ENCODE peak calls at places on chromosomes 13 and 19, in nine cellular contexts. C, Q, G, A, H, O, K, D and J are unnamed samples.

GRCh38 chr13:24180743-24181384 is 20.3 kb downstream of the SPATA13 start:
- DNase-seq in C (no peak), Q (no peak), G (peak), A (no peak), H (no peak), O (no peak), K (no peak), D (no peak), J (peak)

GRCh38 chr19:15453091-15453498 is 3.3 kb upstream of the WIZ start:
- DNase-seq in C (peak), Q (peak), G (no peak), A (no peak), H (no peak), O (peak), K (no peak), D (no peak), J (no peak)

GRCh38 chr19:2546128-2547032 is 70.5 kb downstream of the GADD45B start:
- DNase-seq in C (peak), Q (peak), G (no peak), A (peak), H (peak), O (no peak), K (peak), D (peak), J (no peak)

GRCh38 chr19:35066691-35067563 is 25.4 kb downstream of the HPN start:
- DNase-seq in C (peak), Q (peak), G (peak), A (peak), H (peak), O (peak), K (peak), D (peak), J (peak)

GRCh38 chr19:43306097-43306496 is 36.8 kb upstream of the PSG9 start:
- DNase-seq in C (no peak), Q (no peak), G (peak), A (no peak), H (no peak), O (no peak), K (no peak), D (no peak), J (no peak)

GRCh38 chr19:33267706-33268105 is 34.6 kb downstream of the CEBPA start:
- DNase-seq in C (no peak), Q (no peak), G (no peak), A (peak), H (no peak), O (no peak), K (no peak), D (no peak), J (no peak)

GRCh38 chr13:91078093-91078679 is 269.3 kb upstream of the MIR17HG start:
- DNase-seq in C (peak), Q (peak), G (no peak), A (peak), H (no peak), O (peak), K (no peak), D (peak), J (peak)

GRCh38 chr13:87042946-87043345 is 628.2 kb upstream of the SLITRK5 start:
- DNase-seq in C (no peak), Q (no peak), G (no peak), A (no peak), H (no peak), O (no peak), K (no peak), D (no peak), J (peak)

GRCh38 chr13:76004411-76004810 is 368.3 kb downstream of the LMO7 start:
- DNase-seq in C (no peak), Q (no peak), G (no peak), A (no peak), H (no peak), O (no peak), K (no peak), D (no peak), J (peak)

GRCh38 chr19:13055213-13056051 is 47.2 kb downstream of the LYL1 start:
- DNase-seq in C (peak), Q (peak), G (peak), A (no peak), H (peak), O (peak), K (peak), D (no peak), J (peak)

GRCh38 chr19:43469160-43469480 is 3.7 kb upstream of the LYPD3 start:
- DNase-seq in C (no peak), Q (no peak), G (peak), A (no peak), H (no peak), O (no peak), K (no peak), D (no peak), J (no peak)

GRCh38 chr13:27969073-27969865 is at the start of gene CDX2:
- DNase-seq in C (peak), Q (peak), G (no peak), A (peak), H (no peak), O (peak), K (peak), D (peak), J (no peak)

GRCh38 chr13:97004096-97004876 is 10.0 kb upstream of the OXGR1 start:
- DNase-seq in C (peak), Q (no peak), G (peak), A (no peak), H (no peak), O (no peak), K (no peak), D (no peak), J (peak)

GRCh38 chr19:41363753-41364545 is at the start of gene B9D2:
- DNase-seq in C (peak), Q (peak), G (peak), A (peak), H (peak), O (peak), K (peak), D (peak), J (peak)

GRCh38 chr13:20402881-20403280 is 122.8 kb downstream of the CRYL1 start:
- DNase-seq in C (no peak), Q (no peak), G (no peak), A (no peak), H (no peak), O (no peak), K (no peak), D (no peak), J (no peak)

GRCh38 chr13:80214521-80214941 is 126.4 kb downstream of the SPRY2 start:
- DNase-seq in C (peak), Q (no peak), G (peak), A (no peak), H (no peak), O (peak), K (no peak), D (no peak), J (peak)

GRCh38 chr13:60700994-60701393 is 304.0 kb downstream of the TDRD3 start:
- DNase-seq in C (no peak), Q (no peak), G (no peak), A (no peak), H (no peak), O (no peak), K (no peak), D (no peak), J (no peak)

GRCh38 chr13:66532146-66532545 is 698.0 kb downstream of the PCDH9 start:
- DNase-seq in C (no peak), Q (no peak), G (peak), A (no peak), H (no peak), O (no peak), K (no peak), D (no peak), J (peak)

GRCh38 chr13:98327326-98328314 is 150.6 kb upstream of the RNF113B start:
- DNase-seq in C (peak), Q (peak), G (peak), A (no peak), H (no peak), O (no peak), K (no peak), D (peak), J (peak)

GRCh38 chr13:65600702-65601101 is 1629.4 kb downstream of the PCDH9 start:
- DNase-seq in C (no peak), Q (no peak), G (peak), A (no peak), H (no peak), O (no peak), K (no peak), D (no peak), J (peak)

GRCh38 chr13:110056640-110057039 is 250.3 kb downstream of the COL4A1 start:
- DNase-seq in C (no peak), Q (no peak), G (no peak), A (no peak), H (no peak), O (no peak), K (no peak), D (no peak), J (no peak)

GRCh38 chr13:111594606-111595005 is 274.2 kb downstream of the TEX29 start:
- DNase-seq in C (no peak), Q (no peak), G (no peak), A (no peak), H (no peak), O (no peak), K (no peak), D (no peak), J (no peak)

GRCh38 chr13:79663977-79664636 is 183.2 kb downstream of the NDFIP2 start:
- DNase-seq in C (no peak), Q (no peak), G (no peak), A (no peak), H (no peak), O (no peak), K (no peak), D (no peak), J (no peak)

GRCh38 chr19:30784850-30785459 is 412.8 kb downstream of the ZNF536 start:
- DNase-seq in C (peak), Q (peak), G (peak), A (peak), H (peak), O (no peak), K (peak), D (peak), J (peak)

GRCh38 chr13:95784891-95785290 is 108.0 kb downstream of the DNAJC3 start:
- DNase-seq in C (no peak), Q (no peak), G (peak), A (no peak), H (no peak), O (peak), K (no peak), D (no peak), J (peak)

GRCh38 chr19:43966079-43966694 is 15.2 kb downstream of the ZNF221 start:
- DNase-seq in C (no peak), Q (no peak), G (no peak), A (no peak), H (no peak), O (no peak), K (no peak), D (no peak), J (peak)

GRCh38 chr13:49330546-49330864 is 82.8 kb downstream of the CDADC1 start:
- DNase-seq in C (no peak), Q (no peak), G (no peak), A (no peak), H (no peak), O (no peak), K (no peak), D (no peak), J (no peak)

GRCh38 chr19:6394831-6395230 is 1.9 kb upstream of the GTF2F1 start:
- DNase-seq in C (no peak), Q (no peak), G (no peak), A (no peak), H (no peak), O (no peak), K (no peak), D (no peak), J (no peak)

GRCh38 chr13:77291779-77292178 is 35.1 kb downstream of the MYCBP2 start:
- DNase-seq in C (no peak), Q (no peak), G (no peak), A (no peak), H (no peak), O (no peak), K (no peak), D (no peak), J (no peak)

GRCh38 chr19:41541990-41542584 is 33.9 kb upstream of the CEACAM21 start:
- DNase-seq in C (no peak), Q (peak), G (peak), A (peak), H (peak), O (peak), K (peak), D (peak), J (peak)

GRCh38 chr19:3114811-3115210 is 20.6 kb downstream of the GNA11 start:
- DNase-seq in C (no peak), Q (no peak), G (no peak), A (no peak), H (no peak), O (no peak), K (peak), D (no peak), J (no peak)

GRCh38 chr19:27935669-27936068 is 1277.3 kb downstream of the UQCRFS1 start:
- DNase-seq in C (no peak), Q (no peak), G (no peak), A (peak), H (no peak), O (no peak), K (no peak), D (no peak), J (no peak)

GRCh38 chr13:76014618-76015315 is 378.6 kb downstream of the LMO7 start:
- DNase-seq in C (no peak), Q (no peak), G (peak), A (no peak), H (no peak), O (no peak), K (no peak), D (no peak), J (peak)

GRCh38 chr13:30679483-30680330 is 55.6 kb upstream of the ALOX5AP start:
- DNase-seq in C (peak), Q (peak), G (peak), A (peak), H (peak), O (peak), K (no peak), D (peak), J (peak)

GRCh38 chr19:10502524-10503001 is 593 bp downstream of the KEAP1 start:
- DNase-seq in C (peak), Q (peak), G (peak), A (peak), H (peak), O (peak), K (peak), D (peak), J (peak)

GRCh38 chr19:10501971-10502523 is 1.1 kb downstream of the KEAP1 start:
- DNase-seq in C (peak), Q (peak), G (peak), A (peak), H (peak), O (peak), K (peak), D (peak), J (peak)

GRCh38 chr19:10499550-10500246 is 3.5 kb downstream of the KEAP1 start:
- DNase-seq in C (no peak), Q (no peak), G (no peak), A (no peak), H (no peak), O (no peak), K (no peak), D (no peak), J (no peak)

GRCh38 chr19:10497371-10497770 is 5.8 kb downstream of the KEAP1 start:
- DNase-seq in C (no peak), Q (no peak), G (no peak), A (no peak), H (no peak), O (no peak), K (no peak), D (no peak), J (no peak)

GRCh38 chr19:10500247-10500592 is 2.9 kb downstream of the KEAP1 start:
- DNase-seq in C (no peak), Q (no peak), G (no peak), A (no peak), H (no peak), O (no peak), K (no peak), D (no peak), J (no peak)
- H3K4me3 ChIP-seq in C (no peak), Q (no peak), G (no peak), A (peak), H (no peak), O (no peak), K (no peak), D (no peak), J (no peak)

DNA sequence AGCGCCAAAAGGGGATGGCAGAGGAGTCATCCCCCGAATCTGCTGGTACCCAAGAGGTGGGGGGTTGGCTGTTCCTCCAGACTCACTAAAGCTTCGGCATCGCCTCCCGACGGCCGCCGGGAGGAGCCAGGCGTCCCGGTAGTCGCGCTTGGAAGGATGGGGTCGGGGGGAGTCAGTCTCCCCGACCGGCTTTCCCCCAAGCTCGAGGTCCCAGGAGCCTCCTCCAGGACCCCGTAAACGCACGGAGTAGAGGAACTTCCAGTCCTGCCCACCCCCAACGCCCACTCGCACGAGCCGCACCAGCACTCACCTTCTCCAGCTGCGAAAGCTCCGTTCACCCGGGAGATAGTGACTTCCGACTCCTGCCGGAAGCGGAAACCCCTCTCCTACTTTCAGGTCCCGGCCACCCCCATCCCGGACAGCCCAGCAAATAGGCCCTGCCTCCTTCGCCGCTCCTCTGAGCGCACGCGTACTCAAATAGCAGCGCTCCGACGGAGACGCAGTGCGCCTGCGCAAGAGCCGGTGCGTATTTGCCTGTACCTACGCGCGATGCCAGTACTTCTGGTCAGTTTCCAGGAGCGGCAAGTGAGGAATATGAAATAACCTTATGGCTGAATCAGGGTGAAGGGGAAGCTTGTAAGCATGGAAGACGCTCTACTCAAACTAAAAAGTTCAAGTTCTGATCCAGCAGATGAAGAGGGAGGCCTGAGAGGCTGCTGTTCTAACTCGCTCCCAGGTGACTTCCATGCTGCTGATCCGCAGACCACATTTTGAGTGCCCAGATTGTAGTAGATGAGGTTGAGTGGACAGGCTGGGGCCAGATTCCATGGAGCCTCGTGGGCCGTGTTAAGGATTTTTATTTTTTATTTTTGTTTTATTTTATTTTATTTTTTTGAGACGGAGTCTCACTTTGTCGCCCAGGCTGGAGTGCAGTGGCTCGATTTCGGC is at the start of gene ELOF1:
- DNase-seq in C (peak), Q (peak), G (peak), A (peak), H (peak), O (peak), K (peak), D (peak), J (peak)
- TF ChIP-seq CTCF in C (peak), Q (peak), G (peak), A (no peak), H (peak), O (peak), K (peak), D (peak), J (peak)

DNA sequence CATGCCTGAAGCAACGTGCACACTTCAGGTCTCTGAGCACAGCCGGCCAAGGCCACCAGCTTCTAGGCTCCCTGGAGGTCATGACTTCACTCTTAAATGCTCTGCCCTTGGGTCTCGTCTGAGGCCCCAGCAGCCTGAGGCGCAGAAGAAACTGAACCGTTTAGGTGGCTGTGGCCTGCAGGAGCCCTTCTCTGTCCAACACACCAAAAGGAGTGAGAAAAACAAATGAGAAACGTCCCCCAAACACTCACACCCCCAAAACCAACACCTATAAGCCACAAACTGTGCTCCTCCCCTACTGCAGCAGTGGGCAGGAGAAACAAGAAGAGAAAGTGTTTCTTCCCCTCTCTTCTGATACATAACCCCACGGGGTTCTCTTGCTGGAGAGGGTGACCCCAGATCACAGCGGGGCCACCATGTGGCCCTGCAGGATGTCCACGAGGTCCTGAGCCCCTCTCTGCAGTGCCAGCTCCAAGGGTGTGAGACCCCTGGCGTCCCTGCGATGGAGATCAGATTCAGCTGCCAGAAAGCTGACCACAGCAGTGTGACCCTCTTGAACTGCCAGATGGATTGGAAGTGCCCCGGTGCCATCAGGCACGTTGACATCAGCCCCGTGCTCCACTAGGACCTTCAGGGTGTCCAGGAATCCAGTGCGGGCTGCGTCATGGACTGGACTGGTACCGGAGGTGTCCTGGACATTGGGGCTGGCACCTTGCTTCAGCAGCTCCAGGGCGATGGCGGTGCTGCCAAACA is 1.0 kb upstream of the KRI1 start:
- DNase-seq in C (no peak), Q (no peak), G (no peak), A (peak), H (no peak), O (no peak), K (peak), D (no peak), J (no peak)
- H3K4me3 ChIP-seq in C (no peak), Q (peak), G (peak), A (peak), H (no peak), O (peak), K (no peak), D (no peak), J (no peak)

DNA sequence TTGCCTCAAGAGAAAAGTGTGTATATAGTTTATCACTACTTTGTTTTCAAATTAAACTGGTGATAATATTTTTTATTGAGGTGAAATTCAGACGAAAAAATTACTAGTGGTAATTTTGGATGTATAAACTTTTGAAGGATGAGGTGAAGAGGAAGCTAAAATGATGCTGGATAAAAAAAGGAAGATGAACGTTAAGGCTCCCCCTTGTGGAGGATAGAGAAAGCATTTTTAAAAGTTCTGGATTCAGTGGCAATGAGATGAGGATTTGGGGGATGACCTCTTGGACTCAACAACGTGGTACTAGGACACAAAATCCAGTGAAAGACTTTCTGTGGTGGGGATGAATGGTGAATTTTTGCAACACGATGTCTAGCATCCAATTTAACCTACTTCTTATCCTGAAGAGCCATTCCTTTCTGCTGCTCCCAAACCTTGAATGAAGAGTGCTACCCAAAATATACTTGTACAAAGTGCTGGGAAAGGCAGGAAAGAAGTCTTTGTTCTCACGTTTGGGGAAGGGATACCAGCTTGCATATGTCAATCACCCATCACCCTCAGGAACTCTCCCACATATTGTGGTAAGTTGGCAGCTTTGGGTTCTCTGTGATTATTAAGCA is 7.3 kb upstream of the SIGLEC5 start:
- DNase-seq in C (no peak), Q (no peak), G (no peak), A (peak), H (no peak), O (peak), K (no peak), D (no peak), J (peak)
- TF ChIP-seq CTCF in C (peak), Q (peak), G (peak), A (peak), H (peak), O (peak), K (no peak), D (peak), J (peak)

GRCh38 chr19:8512115-8512967 is 1.6 kb downstream of the ZNF414 start:
- DNase-seq in C (no peak), Q (peak), G (no peak), A (peak), H (no peak), O (peak), K (no peak), D (peak), J (peak)
- H3K4me3 ChIP-seq in C (no peak), Q (no peak), G (no peak), A (peak), H (no peak), O (peak), K (no peak), D (peak), J (no peak)